ENCODE peak calls at places on chromosome 16, in ten cellular contexts. Y is astrocyte of the spinal cord, R is PC-3, I is breast epithelium, S is IMR-90, G is GM23338, F is BJ, B is RWPE2, N is adrenal gland, D is AG10803. K is an unnamed sample.

GRCh38 chr16:27761816-27762215 is 211.9 kb downstream of the KATNIP start:
- DNase-seq in Y (peak; percentile 43), R (no peak), I (no peak), S (no peak), G (no peak), F (no peak), B (no peak), N (no peak), D (no peak), K (no peak)

GRCh38 chr16:10988164-10988803 is 43.9 kb downstream of the CLEC16A start:
- DNase-seq in Y (no peak), R (peak; percentile 6), I (no peak), S (no peak), G (peak; percentile 57), F (no peak), B (no peak), N (no peak), D (no peak), K (no peak)

GRCh38 chr16:72827907-72828306 is 220.0 kb downstream of the ZFHX3 start:
- DNase-seq in Y (no peak), R (no peak), I (no peak), S (peak; percentile 49), G (no peak), F (no peak), B (no peak), N (no peak), D (no peak), K (no peak)

GRCh38 chr16:54933281-54934150 is 2.9 kb downstream of the IRX5 start:
- DNase-seq in Y (peak; percentile 42), R (no peak), I (no peak), S (no peak), G (peak; percentile 41), F (no peak), B (no peak), N (no peak), D (no peak), K (peak; percentile 36)

GRCh38 chr16:4373356-4373908 is 1.8 kb downstream of the VASN start:
- DNase-seq in Y (no peak), R (peak; percentile 47), I (no peak), S (no peak), G (no peak), F (no peak), B (no peak), N (no peak), D (no peak), K (peak; percentile 45)

GRCh38 chr16:84502075-84502474 is 2.4 kb downstream of the MEAK7 start:
- DNase-seq in Y (no peak), R (peak; percentile 81), I (peak; percentile 55), S (no peak), G (no peak), F (no peak), B (peak; percentile 67), N (no peak), D (no peak), K (peak; percentile 76)

GRCh38 chr16:19380316-19380715 is 37.4 kb upstream of the TMC5 start:
- DNase-seq in Y (no peak), R (no peak), I (no peak), S (no peak), G (no peak), F (no peak), B (no peak), N (no peak), D (no peak), K (no peak)

GRCh38 chr16:3188925-3189825 is 1.2 kb downstream of the OR1F1 start:
- DNase-seq in Y (peak; percentile 63), R (peak; percentile 27), I (no peak), S (peak; percentile 59), G (peak; percentile 85), F (no peak), B (peak; percentile 73), N (no peak), D (peak; percentile 58), K (peak; percentile 71)

GRCh38 chr16:83952940-83953795 is at the start of gene OSGIN1:
- DNase-seq in Y (peak; percentile 91), R (peak; percentile 88), I (peak; percentile 91), S (peak; percentile 93), G (peak; percentile 54), F (peak; percentile 54), B (peak; percentile 95), N (peak; percentile 99), D (peak; percentile 92), K (peak; percentile 95)

GRCh38 chr16:62190426-62190825 is 154.2 kb upstream of the CDH8 start:
- DNase-seq in Y (peak; percentile 4), R (peak; percentile 33), I (no peak), S (no peak), G (peak; percentile 84), F (no peak), B (no peak), N (no peak), D (no peak), K (peak; percentile 53)

GRCh38 chr16:83980794-83981193 is 12.8 kb downstream of the NECAB2 start:
- DNase-seq in Y (no peak), R (no peak), I (no peak), S (no peak), G (no peak), F (no peak), B (no peak), N (no peak), D (no peak), K (no peak)

GRCh38 chr16:12901204-12901596 is 198 bp upstream of the SHISA9 start:
- DNase-seq in Y (peak; percentile 6), R (no peak), I (no peak), S (no peak), G (peak; percentile 93), F (no peak), B (no peak), N (no peak), D (no peak), K (no peak)

GRCh38 chr16:80807916-80808315 is 3.5 kb upstream of the CDYL2 start:
- DNase-seq in Y (no peak), R (no peak), I (no peak), S (no peak), G (no peak), F (no peak), B (no peak), N (no peak), D (peak; percentile 32), K (no peak)
- H3K4me3 ChIP-seq in Y (no peak overlapping the region), R (no peak overlapping the region), I (no peak overlapping the region), S (no peak overlapping the region), G (no peak overlapping the region), F (no peak overlapping the region), B (no peak overlapping the region), N (no peak overlapping the region), D (no peak overlapping the region), K (no peak overlapping the region)

GRCh38 chr16:75466760-75467159 is 2.3 kb upstream of the TMEM170A start:
- DNase-seq in Y (no peak), R (no peak), I (no peak), S (no peak), G (no peak), F (no peak), B (no peak), N (no peak), D (no peak), K (no peak)
- TF ChIP-seq CTCF in Y (no peak), R (no peak), I (no peak), S (no peak), G (no peak), F (no peak), B (no peak), N (no peak), D (no peak), K (no peak)

DNA sequence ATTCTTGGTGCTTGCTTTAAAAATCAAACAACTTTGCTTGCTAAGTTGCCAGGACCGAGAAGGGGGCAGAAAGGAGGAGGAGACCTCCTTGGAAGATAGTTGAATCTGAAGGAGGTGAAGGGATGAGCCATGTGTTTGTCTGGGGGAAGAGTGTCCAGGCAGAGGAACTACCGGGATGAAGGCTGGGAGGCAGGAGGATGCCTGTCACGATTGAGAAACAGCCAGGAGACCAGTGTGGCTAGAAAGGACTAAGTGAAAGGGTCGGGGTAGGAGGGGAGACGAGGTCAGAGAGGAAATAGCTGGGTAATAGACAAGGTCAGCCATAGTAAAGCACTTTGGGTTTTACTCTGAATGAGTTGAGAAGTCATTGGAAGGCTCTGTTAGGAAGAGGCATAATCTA is 38.9 kb upstream of the CSNK2A2 start:
- DNase-seq in Y (no peak), R (no peak), I (no peak), S (no peak), G (peak; percentile 42), F (no peak), B (no peak), N (no peak), D (no peak), K (no peak)
- H3K4me3 ChIP-seq in Y (no peak overlapping the region), R (no peak overlapping the region), I (no peak overlapping the region), S (no peak overlapping the region), G (peak overlapping the region; percentile 56), F (no peak overlapping the region), B (no peak overlapping the region), N (no peak overlapping the region), D (no peak overlapping the region), K (no peak overlapping the region)

GRCh38 chr16:78458588-78458987 is 359.1 kb downstream of the WWOX start:
- DNase-seq in Y (no peak), R (no peak), I (no peak), S (no peak), G (peak; percentile 59), F (no peak), B (no peak), N (no peak), D (no peak), K (no peak)
- TF ChIP-seq CTCF in Y (no peak), R (no peak), I (no peak), S (no peak), G (peak; percentile 53), F (no peak), B (peak; percentile 5), N (no peak), D (no peak), K (no peak)

K was measured in epithelial cell of esophagus.